ENCODE peak calls at places on chromosome 15, in six cellular contexts. One of them, this sample, is unnamed.

GRCh38 chr15:89799011-89799924 is 15.4 kb downstream of the ANPEP start:
- DNase-seq in SK-N-DZ: no peak
- DNase-seq in cardiac muscle cell: no peak
- DNase-seq in glomerular endothelial cell: no peak
- DNase-seq in ELF-1: no peak
- DNase-seq in neural crest cell: no peak
- DNase-seq in this sample: no peak

GRCh38 chr15:32683906-32684584 is 33.8 kb upstream of the GREM1 start:
- DNase-seq in SK-N-DZ: no peak
- DNase-seq in cardiac muscle cell: peak
- DNase-seq in glomerular endothelial cell: no peak
- DNase-seq in ELF-1: no peak
- DNase-seq in neural crest cell: no peak
- DNase-seq in this sample: no peak

GRCh38 chr15:75542386-75542797 is 36.7 kb downstream of the PTPN9 start:
- DNase-seq in SK-N-DZ: no peak
- DNase-seq in cardiac muscle cell: no peak
- DNase-seq in glomerular endothelial cell: no peak
- DNase-seq in ELF-1: no peak
- DNase-seq in neural crest cell: no peak
- DNase-seq in this sample: no peak

GRCh38 chr15:22891426-22892210 is 53.2 kb downstream of the NIPA2 start:
- DNase-seq in SK-N-DZ: no peak
- DNase-seq in cardiac muscle cell: no peak
- DNase-seq in glomerular endothelial cell: no peak
- DNase-seq in ELF-1: no peak
- DNase-seq in neural crest cell: no peak
- DNase-seq in this sample: no peak

GRCh38 chr15:67329984-67330733 is 75.6 kb downstream of the IQCH start:
- DNase-seq in SK-N-DZ: no peak
- DNase-seq in cardiac muscle cell: peak
- DNase-seq in glomerular endothelial cell: no peak
- DNase-seq in ELF-1: no peak
- DNase-seq in neural crest cell: no peak
- DNase-seq in this sample: no peak

GRCh38 chr15:88932271-88932874 is 19.2 kb upstream of the MFGE8 start:
- DNase-seq in SK-N-DZ: no peak
- DNase-seq in cardiac muscle cell: no peak
- DNase-seq in glomerular endothelial cell: no peak
- DNase-seq in ELF-1: no peak
- DNase-seq in neural crest cell: no peak
- DNase-seq in this sample: peak

GRCh38 chr15:51736646-51737537 is 563 bp downstream of the LYSMD2 start:
- DNase-seq in SK-N-DZ: peak
- DNase-seq in cardiac muscle cell: peak
- DNase-seq in glomerular endothelial cell: no peak
- DNase-seq in ELF-1: peak
- DNase-seq in neural crest cell: peak
- DNase-seq in this sample: no peak

GRCh38 chr15:98580577-98580976 is 67.8 kb upstream of the IGF1R start:
- DNase-seq in SK-N-DZ: no peak
- DNase-seq in cardiac muscle cell: peak
- DNase-seq in glomerular endothelial cell: no peak
- DNase-seq in ELF-1: peak
- DNase-seq in neural crest cell: no peak
- DNase-seq in this sample: no peak

GRCh38 chr15:31353931-31354330 is 27.3 kb downstream of the KLF13 start:
- DNase-seq in SK-N-DZ: no peak
- DNase-seq in cardiac muscle cell: peak
- DNase-seq in glomerular endothelial cell: no peak
- DNase-seq in ELF-1: no peak
- DNase-seq in neural crest cell: no peak
- DNase-seq in this sample: no peak

GRCh38 chr15:21261396-21261964 is 178.8 kb downstream of the POTEB3 start:
- DNase-seq in SK-N-DZ: peak
- DNase-seq in cardiac muscle cell: no peak
- DNase-seq in glomerular endothelial cell: no peak
- DNase-seq in ELF-1: no peak
- DNase-seq in neural crest cell: no peak
- DNase-seq in this sample: no peak

GRCh38 chr15:81940467-81941451 is 105.1 kb downstream of the MEX3B start:
- DNase-seq in SK-N-DZ: no peak
- DNase-seq in cardiac muscle cell: peak
- DNase-seq in glomerular endothelial cell: no peak
- DNase-seq in ELF-1: no peak
- DNase-seq in neural crest cell: no peak
- DNase-seq in this sample: no peak

GRCh38 chr15:31365655-31366127 is 39.1 kb downstream of the KLF13 start:
- DNase-seq in SK-N-DZ: peak
- DNase-seq in cardiac muscle cell: peak
- DNase-seq in glomerular endothelial cell: no peak
- DNase-seq in ELF-1: peak
- DNase-seq in neural crest cell: peak
- DNase-seq in this sample: no peak

GRCh38 chr15:96285306-96285705 is 45.2 kb upstream of the NR2F2 start:
- DNase-seq in SK-N-DZ: no peak
- DNase-seq in cardiac muscle cell: peak
- DNase-seq in glomerular endothelial cell: no peak
- DNase-seq in ELF-1: peak
- DNase-seq in neural crest cell: no peak
- DNase-seq in this sample: no peak

GRCh38 chr15:80530737-80531365 is 126.7 kb downstream of the ARNT2 start:
- DNase-seq in SK-N-DZ: no peak
- DNase-seq in cardiac muscle cell: peak
- DNase-seq in glomerular endothelial cell: no peak
- DNase-seq in ELF-1: no peak
- DNase-seq in neural crest cell: no peak
- DNase-seq in this sample: no peak

GRCh38 chr15:39539973-39540558 is 40.8 kb upstream of the THBS1 start:
- DNase-seq in SK-N-DZ: no peak
- DNase-seq in cardiac muscle cell: no peak
- DNase-seq in glomerular endothelial cell: no peak
- DNase-seq in ELF-1: no peak
- DNase-seq in neural crest cell: no peak
- DNase-seq in this sample: no peak

GRCh38 chr15:40323953-40324937 is 753 bp downstream of the INAFM2 start:
- DNase-seq in SK-N-DZ: no peak
- DNase-seq in cardiac muscle cell: no peak
- DNase-seq in glomerular endothelial cell: no peak
- DNase-seq in ELF-1: no peak
- DNase-seq in neural crest cell: no peak
- DNase-seq in this sample: peak

GRCh38 chr15:43225201-43225949 is 4.6 kb upstream of the EPB42 start:
- DNase-seq in SK-N-DZ: peak
- DNase-seq in cardiac muscle cell: peak
- DNase-seq in glomerular endothelial cell: peak
- DNase-seq in ELF-1: peak
- DNase-seq in neural crest cell: no peak
- DNase-seq in this sample: peak

GRCh38 chr15:53472883-53473282 is 286.6 kb downstream of the WDR72 start:
- DNase-seq in SK-N-DZ: no peak
- DNase-seq in cardiac muscle cell: no peak
- DNase-seq in glomerular endothelial cell: no peak
- DNase-seq in ELF-1: no peak
- DNase-seq in neural crest cell: no peak
- DNase-seq in this sample: no peak

GRCh38 chr15:69883306-69883705 is 214.4 kb downstream of the TLE3 start:
- DNase-seq in SK-N-DZ: no peak
- DNase-seq in cardiac muscle cell: no peak
- DNase-seq in glomerular endothelial cell: no peak
- DNase-seq in ELF-1: no peak
- DNase-seq in neural crest cell: no peak
- DNase-seq in this sample: no peak

GRCh38 chr15:59420986-59421618 is 16.9 kb upstream of the FAM81A start:
- DNase-seq in SK-N-DZ: no peak
- DNase-seq in cardiac muscle cell: peak
- DNase-seq in glomerular endothelial cell: peak
- DNase-seq in ELF-1: peak
- DNase-seq in neural crest cell: no peak
- DNase-seq in this sample: no peak

GRCh38 chr15:40914486-40914885 is 14.7 kb upstream of the DLL4 start:
- DNase-seq in SK-N-DZ: no peak
- DNase-seq in cardiac muscle cell: no peak
- DNase-seq in glomerular endothelial cell: no peak
- DNase-seq in ELF-1: peak
- DNase-seq in neural crest cell: no peak
- DNase-seq in this sample: no peak

GRCh38 chr15:52139599-52140462 is 27.3 kb upstream of the BCL2L10 start:
- DNase-seq in SK-N-DZ: peak
- DNase-seq in cardiac muscle cell: peak
- DNase-seq in glomerular endothelial cell: no peak
- DNase-seq in ELF-1: peak
- DNase-seq in neural crest cell: peak
- DNase-seq in this sample: peak

GRCh38 chr15:95277266-95277665 is 1045.9 kb downstream of the MCTP2 start:
- DNase-seq in SK-N-DZ: no peak
- DNase-seq in cardiac muscle cell: no peak
- DNase-seq in glomerular endothelial cell: no peak
- DNase-seq in ELF-1: no peak
- DNase-seq in neural crest cell: no peak
- DNase-seq in this sample: no peak

GRCh38 chr15:44068346-44068745 is 126.7 kb downstream of the FRMD5 start:
- DNase-seq in SK-N-DZ: no peak
- DNase-seq in cardiac muscle cell: no peak
- DNase-seq in glomerular endothelial cell: no peak
- DNase-seq in ELF-1: no peak
- DNase-seq in neural crest cell: no peak
- DNase-seq in this sample: no peak

GRCh38 chr15:101808201-101808600 is 3.8 kb upstream of the OR4F15 start:
- DNase-seq in SK-N-DZ: no peak
- DNase-seq in cardiac muscle cell: no peak
- DNase-seq in glomerular endothelial cell: no peak
- DNase-seq in ELF-1: no peak
- DNase-seq in neural crest cell: no peak
- DNase-seq in this sample: no peak

GRCh38 chr15:64024172-64025050 is 21.9 kb downstream of the DAPK2 start:
- DNase-seq in SK-N-DZ: no peak
- DNase-seq in cardiac muscle cell: no peak
- DNase-seq in glomerular endothelial cell: no peak
- DNase-seq in ELF-1: no peak
- DNase-seq in neural crest cell: no peak
- DNase-seq in this sample: no peak

This sample was measured in Caco-2.